ENCODE peak calls at places on chromosomes 11 and 22, in nine cellular contexts. Q, D, W, L, K, A, S, V and N are unnamed samples.

GRCh38 chr11:126546191-126546590 is 190.7 kb downstream of the ST3GAL4 start:
- DNase-seq in Q (no peak), D (peak; percentile 77), W (no peak), L (no peak), K (no peak), A (no peak), S (no peak), V (peak; percentile 13), N (peak; percentile 64)

GRCh38 chr11:116558504-116559252 is 214.1 kb downstream of the BUD13 start:
- DNase-seq in Q (no peak), D (no peak), W (peak; percentile 32), L (no peak), K (no peak), A (no peak), S (no peak), V (peak; percentile 72), N (no peak)

GRCh38 chr11:103870821-103871309 is 165.6 kb upstream of the DDI1 start:
- DNase-seq in Q (no peak), D (no peak), W (peak; percentile 73), L (no peak), K (no peak), A (no peak), S (no peak), V (no peak), N (no peak)

GRCh38 chr22:25390297-25391240 is 171.1 kb downstream of the CRYBB2 start:
- DNase-seq in Q (no peak), D (no peak), W (peak; percentile 61), L (no peak), K (no peak), A (no peak), S (no peak), V (no peak), N (no peak)

GRCh38 chr11:21257461-21257860 is 588.1 kb downstream of the NELL1 start:
- DNase-seq in Q (no peak), D (no peak), W (no peak), L (no peak), K (no peak), A (no peak), S (no peak), V (no peak), N (no peak)

GRCh38 chr11:128465531-128465930 is 121.8 kb downstream of the ETS1 start:
- DNase-seq in Q (no peak), D (no peak), W (no peak), L (no peak), K (no peak), A (no peak), S (no peak), V (no peak), N (no peak)

GRCh38 chr11:129710423-129710822 is 105.2 kb upstream of the TMEM45B start:
- DNase-seq in Q (no peak), D (no peak), W (peak; percentile 28), L (no peak), K (no peak), A (no peak), S (no peak), V (no peak), N (no peak)

GRCh38 chr11:2704896-2705606 is 5.3 kb upstream of the KCNQ1OT1 start:
- DNase-seq in Q (no peak), D (peak; percentile 97), W (peak; percentile 40), L (no peak), K (no peak), A (no peak), S (no peak), V (no peak), N (peak; percentile 97)

GRCh38 chr11:74321487-74322188 is 10.2 kb upstream of the P4HA3 start:
- DNase-seq in Q (no peak), D (peak; percentile 52), W (no peak), L (no peak), K (peak; percentile 30), A (no peak), S (peak; percentile 4), V (no peak), N (no peak)

GRCh38 chr11:129643031-129643721 is 172.5 kb upstream of the TMEM45B start:
- DNase-seq in Q (no peak), D (peak; percentile 52), W (no peak), L (no peak), K (no peak), A (no peak), S (no peak), V (peak; percentile 75), N (no peak)

GRCh38 chr11:27039873-27040272 is 742 bp upstream of the BBOX1 start:
- DNase-seq in Q (no peak), D (no peak), W (no peak), L (no peak), K (no peak), A (no peak), S (no peak), V (no peak), N (no peak)

GRCh38 chr11:1508491-1508891 is 21.9 kb upstream of the MOB2 start:
- DNase-seq in Q (no peak), D (no peak), W (peak; percentile 57), L (no peak), K (no peak), A (no peak), S (no peak), V (no peak), N (no peak)

GRCh38 chr11:72209101-72209500 is 7.5 kb upstream of the FOLR2 start:
- DNase-seq in Q (no peak), D (no peak), W (no peak), L (no peak), K (no peak), A (no peak), S (no peak), V (no peak), N (no peak)

GRCh38 chr22:43542681-43543521 is 131.1 kb downstream of the MPPED1 start:
- DNase-seq in Q (no peak), D (no peak), W (no peak), L (no peak), K (no peak), A (no peak), S (no peak), V (no peak), N (no peak)

GRCh38 chr11:116231540-116231939 is 541.2 kb downstream of the BUD13 start:
- DNase-seq in Q (no peak), D (no peak), W (no peak), L (no peak), K (no peak), A (no peak), S (no peak), V (no peak), N (no peak)

GRCh38 chr11:22920939-22921565 is 60.8 kb upstream of the CCDC179 start:
- DNase-seq in Q (peak; percentile 2), D (peak; percentile 63), W (no peak), L (peak; percentile 3), K (peak; percentile 68), A (no peak), S (peak; percentile 31), V (peak; percentile 57), N (peak; percentile 56)

GRCh38 chr11:113373981-113374560 is 13.5 kb upstream of the ANKK1 start:
- DNase-seq in Q (no peak), D (no peak), W (no peak), L (no peak), K (no peak), A (no peak), S (no peak), V (no peak), N (no peak)

GRCh38 chr22:49306632-49306975 is 521.1 kb downstream of the BRD1 start:
- DNase-seq in Q (no peak), D (no peak), W (no peak), L (no peak), K (no peak), A (no peak), S (no peak), V (no peak), N (no peak)

GRCh38 chr11:35466058-35466457 is 46.7 kb upstream of the SLC1A2 start:
- DNase-seq in Q (no peak), D (no peak), W (no peak), L (no peak), K (no peak), A (no peak), S (no peak), V (no peak), N (no peak)

GRCh38 chr11:30488304-30488998 is 97.7 kb downstream of the MPPED2 start:
- DNase-seq in Q (no peak), D (peak; percentile 22), W (no peak), L (no peak), K (peak; percentile 97), A (no peak), S (peak; percentile 75), V (no peak), N (peak; percentile 91)

GRCh38 chr11:130979386-130979972 is 63.2 kb upstream of the SNX19 start:
- DNase-seq in Q (no peak), D (peak; percentile 29), W (no peak), L (no peak), K (no peak), A (no peak), S (peak; percentile 23), V (peak; percentile 8), N (no peak)

GRCh38 chr11:68003846-68004550 is at the start of gene UNC93B1:
- DNase-seq in Q (peak; percentile 82), D (peak; percentile 78), W (peak; percentile 97), L (peak; percentile 82), K (peak; percentile 62), A (peak; percentile 78), S (peak; percentile 46), V (peak; percentile 88), N (peak; percentile 53)

GRCh38 chr11:63800921-63801320 is 12.3 kb upstream of the SPINDOC start:
- DNase-seq in Q (no peak), D (no peak), W (no peak), L (no peak), K (no peak), A (no peak), S (no peak), V (no peak), N (no peak)